ENCODE peak calls at places on chromosomes 13 and 19, in six cellular contexts. A is neural crest cell; R is head of caudate nucleus; U is stimulated activated CD4-positive, alpha-beta T cell treated with anti-CD3 and anti-CD28 coated beads, Interleukin-1b, Interleukin-23, amount 100 ng/mL, for 24 hours; C is cardiac muscle cell; P is CD8-positive, alpha-beta T cell. L is an unnamed sample.

GRCh38 chr19:56837892-56838679 is 2.4 kb downstream of the PEG3 start:
- DNase-seq in P (no peak), A (no peak), U (no peak), R (peak), C (peak), L (peak)

GRCh38 chr13:113657851-113658741 is at the start of gene ATP4B:
- DNase-seq in A (no peak), C (no peak), P (no peak), R (no peak), U (no peak), L (no peak)

GRCh38 chr13:70668983-70669382 is 560.7 kb upstream of the KLHL1 start:
- DNase-seq in U (no peak), P (no peak), A (no peak), R (no peak), C (no peak), L (no peak)

GRCh38 chr13:46475586-46475991 is 77.4 kb upstream of the LRCH1 start:
- DNase-seq in U (no peak), P (no peak), C (peak), R (no peak), A (no peak), L (no peak)

GRCh38 chr13:67052550-67053237 is 177.4 kb downstream of the PCDH9 start:
- DNase-seq in A (no peak), U (no peak), R (peak), P (no peak), C (no peak), L (no peak)

GRCh38 chr19:43501661-43502418 is 2.7 kb downstream of the PHLDB3 start:
- DNase-seq in P (no peak), U (no peak), C (no peak), A (no peak), R (no peak), L (no peak)

GRCh38 chr19:29576761-29577661 is 29.1 kb upstream of the POP4 start:
- DNase-seq in U (peak), P (no peak), A (no peak), C (peak), R (peak), L (no peak)

GRCh38 chr19:53871448-53871847 is 3.8 kb downstream of the MYADM start:
- DNase-seq in P (no peak), C (no peak), U (no peak), A (no peak), R (no peak), L (no peak)

GRCh38 chr13:108984251-108984920 is 355.0 kb downstream of the MYO16 start:
- DNase-seq in R (no peak), A (no peak), U (no peak), P (no peak), C (no peak), L (no peak)

GRCh38 chr13:35743165-35743564 is 266.7 kb upstream of the MAB21L1 start:
- DNase-seq in U (no peak), A (no peak), P (no peak), R (no peak), C (no peak), L (no peak)

GRCh38 chr13:22740264-22740663 is 440.5 kb upstream of the SGCG start:
- DNase-seq in A (no peak), C (peak), P (no peak), R (no peak), U (no peak), L (peak)

GRCh38 chr19:18633321-18633720 is 3.5 kb upstream of the KLHL26 start:
- DNase-seq in P (no peak), R (no peak), C (no peak), A (no peak), U (no peak), L (no peak)

GRCh38 chr19:3229888-3230496 is 5.5 kb downstream of the CELF5 start:
- DNase-seq in A (no peak), C (no peak), P (no peak), R (no peak), U (no peak), L (no peak)

GRCh38 chr19:23460656-23461055 is 65.4 kb upstream of the ZNF91 start:
- DNase-seq in P (no peak), A (no peak), R (no peak), U (no peak), C (no peak), L (no peak)

GRCh38 chr13:27374126-27374613 is 50.2 kb upstream of the GTF3A start:
- DNase-seq in R (no peak), U (no peak), P (no peak), C (no peak), A (no peak), L (no peak)

GRCh38 chr19:47766359-47766620 is 12.2 kb upstream of the SELENOW start:
- DNase-seq in A (no peak), C (no peak), P (no peak), U (no peak), R (no peak), L (no peak)

GRCh38 chr19:34494601-34495000 is 13.0 kb downstream of the WTIP start:
- DNase-seq in P (no peak), R (no peak), U (no peak), A (no peak), C (no peak), L (no peak)

GRCh38 chr13:49060698-49061387 is 85.1 kb downstream of the FNDC3A start:
- DNase-seq in U (no peak), C (peak), A (no peak), R (no peak), P (no peak), L (no peak)

GRCh38 chr13:21055016-21055415 is 6.4 kb downstream of the LATS2 start:
- DNase-seq in P (no peak), A (no peak), C (no peak), U (no peak), R (no peak), L (no peak)

GRCh38 chr13:42036711-42037110 is 11.7 kb upstream of the DGKH start:
- DNase-seq in U (no peak), A (no peak), C (no peak), P (no peak), R (no peak), L (no peak)

GRCh38 chr13:101579291-101579802 is 126.9 kb downstream of the ITGBL1 start:
- DNase-seq in A (no peak), R (peak), C (peak), P (no peak), U (no peak), L (no peak)

GRCh38 chr19:39934584-39935233 is at the start of gene FCGBP:
- DNase-seq in R (no peak), U (no peak), C (no peak), P (no peak), A (no peak), L (no peak)